ENCODE peak calls at places on chromosomes 11 and 22, in nine cellular contexts. X, I, W, Z, L, F, V, H and O are unnamed samples.

GRCh38 chr11:127627629-127628462 is 627.3 kb upstream of the KIRREL3 start:
- DNase-seq in X (no peak), I (peak), W (no peak), Z (no peak), L (no peak), F (no peak), V (no peak), H (no peak), O (peak)

GRCh38 chr22:26041931-26042330 is 127.3 kb upstream of the SEZ6L start:
- DNase-seq in X (no peak), I (no peak), W (no peak), Z (no peak), L (no peak), F (no peak), V (no peak), H (no peak), O (no peak)

GRCh38 chr11:31764186-31764730 is 46.9 kb downstream of the PAX6 start:
- DNase-seq in X (no peak), I (no peak), W (no peak), Z (no peak), L (no peak), F (no peak), V (no peak), H (peak), O (no peak)

GRCh38 chr22:19991395-19991644 is 25.3 kb downstream of the ARVCF start:
- DNase-seq in X (no peak), I (no peak), W (no peak), Z (peak), L (no peak), F (no peak), V (no peak), H (no peak), O (no peak)

GRCh38 chr22:45975266-45976161 is 1.4 kb downstream of the WNT7B start:
- DNase-seq in X (no peak), I (peak), W (no peak), Z (no peak), L (no peak), F (no peak), V (no peak), H (peak), O (no peak)

GRCh38 chr11:32229566-32230240 is 138.8 kb downstream of the RCN1 start:
- DNase-seq in X (no peak), I (no peak), W (no peak), Z (no peak), L (no peak), F (no peak), V (no peak), H (no peak), O (no peak)

GRCh38 chr22:25383278-25383820 is 163.9 kb downstream of the CRYBB2 start:
- DNase-seq in X (no peak), I (no peak), W (no peak), Z (no peak), L (no peak), F (no peak), V (no peak), H (peak), O (no peak)

GRCh38 chr11:353315-353857 is 15.9 kb upstream of the B4GALNT4 start:
- DNase-seq in X (peak), I (no peak), W (peak), Z (peak), L (no peak), F (no peak), V (peak), H (no peak), O (peak)

GRCh38 chr11:35969089-35970046 is 25.5 kb downstream of the LDLRAD3 start:
- DNase-seq in X (no peak), I (no peak), W (no peak), Z (no peak), L (peak), F (no peak), V (no peak), H (no peak), O (no peak)

GRCh38 chr22:37904572-37905533 is 1.2 kb upstream of the MICALL1 start:
- DNase-seq in X (peak), I (peak), W (peak), Z (peak), L (peak), F (peak), V (peak), H (no peak), O (peak)

GRCh38 chr11:10294289-10294953 is 402 bp upstream of the SBF2 start:
- DNase-seq in X (no peak), I (peak), W (peak), Z (peak), L (peak), F (no peak), V (no peak), H (peak), O (peak)

GRCh38 chr11:68167474-68167873 is 45.6 kb downstream of the KMT5B start:
- DNase-seq in X (no peak), I (no peak), W (no peak), Z (no peak), L (no peak), F (no peak), V (no peak), H (no peak), O (no peak)

GRCh38 chr11:62452839-62453468 is 34.1 kb downstream of the SCGB1A1 start:
- DNase-seq in X (no peak), I (no peak), W (no peak), Z (no peak), L (no peak), F (no peak), V (no peak), H (no peak), O (no peak)

GRCh38 chr22:37221424-37222336 is 9.4 kb upstream of the SSTR3 start:
- DNase-seq in X (no peak), I (no peak), W (no peak), Z (no peak), L (no peak), F (no peak), V (no peak), H (no peak), O (no peak)

GRCh38 chr11:18457435-18457834 is 1.8 kb downstream of the LDHAL6A start:
- DNase-seq in X (no peak), I (peak), W (no peak), Z (no peak), L (no peak), F (no peak), V (no peak), H (no peak), O (peak)

GRCh38 chr22:20636945-20637344 is 129.5 kb downstream of the MED15 start:
- DNase-seq in X (no peak), I (no peak), W (no peak), Z (no peak), L (no peak), F (no peak), V (no peak), H (no peak), O (no peak)

GRCh38 chr11:9025101-9025850 is 21.5 kb upstream of the NRIP3 start:
- DNase-seq in X (no peak), I (no peak), W (no peak), Z (no peak), L (no peak), F (no peak), V (no peak), H (no peak), O (no peak)

GRCh38 chr11:2860636-2861035 is 24.9 kb downstream of the CDKN1C start:
- DNase-seq in X (no peak), I (peak), W (peak), Z (no peak), L (no peak), F (no peak), V (no peak), H (no peak), O (peak)

GRCh38 chr11:59680287-59681154 is 11.7 kb upstream of the PATL1 start:
- DNase-seq in X (no peak), I (peak), W (peak), Z (peak), L (peak), F (no peak), V (no peak), H (peak), O (peak)

GRCh38 chr22:33853200-33854097 is 66.8 kb downstream of the LARGE1 start:
- DNase-seq in X (no peak), I (peak), W (peak), Z (peak), L (no peak), F (no peak), V (peak), H (peak), O (peak)

GRCh38 chr22:50118557-50119168 is 28.9 kb downstream of the MOV10L1 start:
- DNase-seq in X (no peak), I (no peak), W (peak), Z (peak), L (no peak), F (no peak), V (peak), H (no peak), O (no peak)

GRCh38 chr22:17754233-17754925 is 19.9 kb downstream of the BID start:
- DNase-seq in X (no peak), I (no peak), W (no peak), Z (peak), L (no peak), F (no peak), V (no peak), H (peak), O (no peak)

GRCh38 chr11:119112314-119113020 is 5.3 kb downstream of the C2CD2L start:
- DNase-seq in X (no peak), I (no peak), W (no peak), Z (no peak), L (no peak), F (no peak), V (no peak), H (no peak), O (no peak)

GRCh38 chr11:114197799-114198500 is 98.2 kb upstream of the NNMT start:
- DNase-seq in X (peak), I (peak), W (peak), Z (peak), L (no peak), F (no peak), V (no peak), H (no peak), O (peak)

GRCh38 chr11:68821670-68822069 is 20.0 kb downstream of the CPT1A start:
- DNase-seq in X (no peak), I (no peak), W (no peak), Z (no peak), L (no peak), F (no peak), V (no peak), H (peak), O (no peak)

GRCh38 chr11:125315088-125315740 is 150.7 kb downstream of the PKNOX2 start:
- DNase-seq in X (no peak), I (no peak), W (peak), Z (peak), L (no peak), F (no peak), V (no peak), H (no peak), O (peak)

GRCh38 chr11:35009941-35010337 is 93.5 kb downstream of the PDHX start:
- DNase-seq in X (no peak), I (no peak), W (no peak), Z (no peak), L (no peak), F (no peak), V (no peak), H (no peak), O (peak)

GRCh38 chr11:62171261-62171723 is 18.7 kb upstream of the SCGB1D1 start:
- DNase-seq in X (peak), I (peak), W (peak), Z (peak), L (peak), F (peak), V (peak), H (peak), O (peak)

GRCh38 chr11:106670069-106670468 is 348.2 kb downstream of the GUCY1A2 start:
- DNase-seq in X (no peak), I (no peak), W (no peak), Z (no peak), L (no peak), F (no peak), V (no peak), H (no peak), O (no peak)

GRCh38 chr11:10461276-10461790 is 6.3 kb downstream of the AMPD3 start:
- DNase-seq in X (no peak), I (no peak), W (no peak), Z (no peak), L (no peak), F (no peak), V (no peak), H (no peak), O (no peak)

GRCh38 chr11:48029686-48030279 is 49.4 kb downstream of the PTPRJ start:
- DNase-seq in X (no peak), I (no peak), W (no peak), Z (no peak), L (peak), F (no peak), V (no peak), H (no peak), O (no peak)

GRCh38 chr11:34314176-34314575 is 43.6 kb downstream of the ABTB2 start:
- DNase-seq in X (no peak), I (no peak), W (no peak), Z (no peak), L (no peak), F (no peak), V (no peak), H (no peak), O (no peak)

GRCh38 chr11:35138949-35139881 is at the start of gene CD44:
- DNase-seq in X (peak), I (peak), W (peak), Z (peak), L (no peak), F (no peak), V (peak), H (peak), O (peak)

GRCh38 chr22:26072611-26073010 is 96.7 kb upstream of the SEZ6L start:
- DNase-seq in X (no peak), I (no peak), W (no peak), Z (no peak), L (no peak), F (no peak), V (no peak), H (no peak), O (no peak)

GRCh38 chr11:6012055-6012668 is 5.4 kb upstream of the OR56A4 start:
- DNase-seq in X (no peak), I (no peak), W (no peak), Z (no peak), L (no peak), F (peak), V (no peak), H (no peak), O (peak)

GRCh38 chr11:116357769-116358544 is 414.8 kb downstream of the BUD13 start:
- DNase-seq in X (no peak), I (no peak), W (no peak), Z (peak), L (no peak), F (no peak), V (no peak), H (peak), O (no peak)

GRCh38 chr22:47198801-47199251 is 436.4 kb downstream of the TBC1D22A start:
- DNase-seq in X (no peak), I (no peak), W (no peak), Z (no peak), L (no peak), F (no peak), V (no peak), H (no peak), O (no peak)

GRCh38 chr22:47200273-47201051 is 438.0 kb downstream of the TBC1D22A start:
- DNase-seq in X (no peak), I (no peak), W (peak), Z (peak), L (no peak), F (no peak), V (no peak), H (no peak), O (no peak)

GRCh38 chr22:47197735-47198500 is 435.5 kb downstream of the TBC1D22A start:
- DNase-seq in X (no peak), I (no peak), W (no peak), Z (no peak), L (no peak), F (no peak), V (no peak), H (no peak), O (no peak)

GRCh38 chr22:47199949-47200272 is 437.5 kb downstream of the TBC1D22A start:
- DNase-seq in X (no peak), I (no peak), W (no peak), Z (no peak), L (no peak), F (no peak), V (no peak), H (no peak), O (no peak)

DNA sequence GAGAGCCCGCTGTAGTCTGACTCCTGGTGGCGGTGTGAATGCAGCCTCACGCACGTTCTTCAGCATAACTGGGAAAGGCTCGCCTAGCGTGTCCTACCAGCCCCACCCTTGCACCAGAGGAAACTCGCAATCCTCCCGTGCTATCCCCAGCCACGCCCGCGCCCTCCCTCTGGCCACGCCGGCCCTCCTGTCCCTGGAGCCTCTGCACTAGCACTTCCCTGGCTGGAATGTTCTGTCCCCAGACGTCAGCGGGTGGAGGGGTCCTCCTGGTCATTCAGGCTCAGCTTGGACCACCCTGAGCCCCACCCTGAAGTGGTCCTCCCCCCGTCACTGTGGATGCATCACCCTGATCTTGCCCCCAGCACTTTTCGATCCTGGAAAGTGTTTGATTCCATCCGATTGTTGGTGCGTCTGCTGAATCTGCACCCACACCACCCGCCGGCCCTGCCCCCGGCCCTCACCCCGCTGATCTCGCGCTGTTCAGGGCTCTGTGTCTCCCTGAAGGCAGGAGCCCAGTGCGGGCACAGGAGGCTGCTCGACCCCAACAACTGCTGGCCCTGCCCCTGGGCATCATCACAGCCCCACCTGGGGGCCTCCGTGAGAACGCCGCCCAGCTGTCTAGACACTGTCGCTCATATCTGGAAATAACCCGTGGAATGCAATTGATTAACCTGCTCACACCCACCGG is 437.0 kb downstream of the TBC1D22A start:
- DNase-seq in X (no peak), I (no peak), W (no peak), Z (peak), L (no peak), F (no peak), V (no peak), H (no peak), O (no peak)
- TF ChIP-seq CTCF in X (no peak), I (no peak), W (no peak), Z (no peak), L (peak), F (no peak), V (no peak), H (no peak), O (no peak)

GRCh38 chr11:86418929-86419328 is 44.2 kb downstream of the CCDC81 start:
- DNase-seq in X (no peak), I (peak), W (peak), Z (no peak), L (no peak), F (no peak), V (no peak), H (peak), O (peak)
- TF ChIP-seq CTCF in X (no peak), I (peak), W (peak), Z (no peak), L (peak), F (no peak), V (peak), H (peak), O (peak)

DNA sequence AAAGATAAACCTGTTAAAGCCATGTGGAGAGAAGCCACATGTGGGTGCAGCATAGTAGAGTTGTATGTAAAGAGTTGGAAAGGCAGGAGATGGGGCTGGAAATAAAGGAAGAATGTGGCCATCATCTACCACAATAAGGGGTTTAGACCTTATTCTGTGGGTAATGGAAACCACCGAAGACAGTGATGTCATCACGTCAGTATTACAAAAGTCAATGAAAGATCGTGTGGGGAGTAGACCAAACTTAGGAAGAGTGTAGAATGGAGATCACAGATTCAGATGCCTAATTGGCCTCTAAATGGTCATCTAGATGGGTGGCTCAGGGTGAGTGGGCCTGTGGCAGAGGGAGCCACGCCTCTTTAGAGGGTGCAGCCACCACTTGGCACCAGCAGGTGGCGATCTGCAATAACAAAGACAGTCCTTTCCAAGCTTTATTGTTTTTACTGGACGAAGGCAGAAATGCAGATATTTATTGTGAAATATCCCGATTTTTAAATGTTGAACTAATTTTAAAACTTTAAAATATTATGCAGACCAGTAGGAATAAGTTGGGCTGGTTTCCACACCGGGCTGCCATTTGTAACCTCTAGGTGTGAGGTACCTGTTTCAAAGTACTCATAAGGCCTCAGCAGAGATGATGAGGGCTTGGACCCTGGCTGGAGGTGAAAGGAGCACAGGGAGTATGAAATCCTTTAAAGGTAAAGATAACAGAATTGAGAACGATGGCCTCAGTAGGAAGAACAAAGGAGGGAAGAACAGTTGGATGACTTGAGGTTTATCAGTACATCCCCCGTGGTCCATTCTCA is 222.0 kb downstream of the DBX1 start:
- DNase-seq in X (no peak), I (peak), W (peak), Z (peak), L (peak), F (peak), V (no peak), H (peak), O (peak)
- TF ChIP-seq CTCF in X (peak), I (peak), W (peak), Z (no peak), L (peak), F (peak), V (peak), H (peak), O (peak)

GRCh38 chr11:43931717-43932039 is 10.8 kb upstream of the C11orf96 start:
- DNase-seq in X (no peak), I (no peak), W (no peak), Z (no peak), L (no peak), F (no peak), V (no peak), H (peak), O (no peak)
- TF ChIP-seq CTCF in X (no peak), I (no peak), W (peak), Z (peak), L (no peak), F (no peak), V (no peak), H (peak), O (no peak)

DNA sequence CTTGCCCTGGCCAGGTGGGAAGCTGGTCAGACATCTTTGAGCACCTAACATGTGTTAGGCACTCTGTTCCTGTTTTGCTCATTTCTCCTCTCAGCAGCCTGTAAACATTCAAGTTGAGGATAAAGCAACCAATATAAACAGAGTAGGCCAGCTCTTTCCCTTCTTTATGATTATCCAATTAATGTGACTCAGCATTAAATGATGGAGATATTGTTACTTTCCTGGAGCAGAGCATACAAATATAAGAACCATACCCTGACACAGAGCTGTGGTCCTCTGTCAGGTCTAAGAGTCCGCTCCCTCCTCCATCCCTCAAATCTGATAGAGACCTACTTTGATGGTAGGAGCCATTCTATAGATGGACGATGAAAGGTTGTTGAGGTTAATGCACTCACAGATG is 38.8 kb upstream of the AMOTL1 start:
- DNase-seq in X (no peak), I (no peak), W (no peak), Z (no peak), L (no peak), F (no peak), V (no peak), H (no peak), O (no peak)
- TF ChIP-seq CTCF in X (no peak), I (no peak), W (no peak), Z (no peak), L (no peak), F (no peak), V (no peak), H (no peak), O (no peak)

DNA sequence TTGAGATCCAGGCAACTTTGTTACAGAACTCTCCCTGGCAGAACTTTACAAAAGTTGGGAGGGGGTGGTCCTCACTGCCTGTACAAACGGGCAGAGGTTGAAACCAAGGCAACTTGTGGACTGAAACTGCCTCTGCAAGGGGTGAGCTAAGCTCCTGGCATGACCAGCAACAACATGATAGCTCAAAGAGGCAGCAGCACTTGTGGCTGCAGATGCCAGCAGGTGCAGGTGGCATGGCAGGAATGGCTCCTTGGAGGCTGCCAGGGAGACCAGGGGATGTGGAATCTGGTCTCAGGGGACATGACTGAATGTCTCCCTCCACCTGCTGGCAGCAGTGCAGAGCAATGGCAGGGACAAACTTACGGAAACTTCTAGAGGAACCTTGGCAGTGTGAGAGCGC is 38.8 kb upstream of the PHF21A start:
- DNase-seq in X (no peak), I (no peak), W (no peak), Z (no peak), L (no peak), F (no peak), V (no peak), H (no peak), O (peak)
- TF ChIP-seq CTCF in X (no peak), I (peak), W (no peak), Z (no peak), L (no peak), F (no peak), V (no peak), H (peak), O (no peak)